ENCODE peak calls at places on chromosomes 3 and 15, in five cellular contexts. X is A549, S is Karpas-422, Y is fibroblast of lung, U is mesendoderm. G is an unnamed sample.

GRCh38 chr15:71883447-71883846 is 73.1 kb downstream of the NR2E3 start:
- DNase-seq in X (no peak), S (no peak), Y (no peak), U (no peak), G (no peak)

GRCh38 chr3:112539825-112540517 is 21.8 kb downstream of the ATG3 start:
- DNase-seq in X (no peak), S (no peak), Y (no peak), U (no peak), G (no peak)

GRCh38 chr15:61157933-61158332 is 71.2 kb downstream of the RORA start:
- DNase-seq in X (no peak), S (no peak), Y (no peak), U (no peak), G (no peak)

GRCh38 chr3:13034109-13034800 is 39.0 kb downstream of the IQSEC1 start:
- DNase-seq in X (no peak), S (no peak), Y (no peak), U (no peak), G (no peak)

GRCh38 chr3:11770477-11771381 is 76.0 kb downstream of the TAMM41 start:
- DNase-seq in X (peak; percentile 51), S (peak; percentile 96), Y (peak; percentile 90), U (peak; percentile 98), G (peak; percentile 87)

GRCh38 chr3:81173514-81173913 is 587.9 kb downstream of the GBE1 start:
- DNase-seq in X (no peak), S (peak; percentile 65), Y (no peak), U (peak; percentile 65), G (no peak)

GRCh38 chr3:32334675-32335074 is 57.0 kb upstream of the CMTM7 start:
- DNase-seq in X (no peak), S (peak; percentile 77), Y (no peak), U (peak; percentile 61), G (no peak)

GRCh38 chr3:187678869-187679268 is 8.7 kb upstream of the SST start:
- DNase-seq in X (peak; percentile 8), S (peak; percentile 87), Y (peak; percentile 52), U (peak; percentile 86), G (peak; percentile 25)

GRCh38 chr3:40042752-40043443 is 233.5 kb downstream of the MYRIP start:
- DNase-seq in X (no peak), S (no peak), Y (peak; percentile 44), U (no peak), G (peak; percentile 32)

GRCh38 chr15:96107922-96108321 is 222.6 kb upstream of the NR2F2 start:
- DNase-seq in X (no peak), S (no peak), Y (peak; percentile 81), U (no peak), G (peak; percentile 81)

GRCh38 chr3:13400114-13400696 is 19.9 kb downstream of the NUP210 start:
- DNase-seq in X (no peak), S (no peak), Y (no peak), U (no peak), G (no peak)

GRCh38 chr15:25059698-25060471 is 105.1 kb downstream of the SNRPN start:
- DNase-seq in X (no peak), S (no peak), Y (no peak), U (no peak), G (no peak)

GRCh38 chr15:35007397-35007796 is 19.3 kb upstream of the ZNF770 start:
- DNase-seq in X (no peak), S (peak; percentile 48), Y (no peak), U (no peak), G (no peak)

DNA sequence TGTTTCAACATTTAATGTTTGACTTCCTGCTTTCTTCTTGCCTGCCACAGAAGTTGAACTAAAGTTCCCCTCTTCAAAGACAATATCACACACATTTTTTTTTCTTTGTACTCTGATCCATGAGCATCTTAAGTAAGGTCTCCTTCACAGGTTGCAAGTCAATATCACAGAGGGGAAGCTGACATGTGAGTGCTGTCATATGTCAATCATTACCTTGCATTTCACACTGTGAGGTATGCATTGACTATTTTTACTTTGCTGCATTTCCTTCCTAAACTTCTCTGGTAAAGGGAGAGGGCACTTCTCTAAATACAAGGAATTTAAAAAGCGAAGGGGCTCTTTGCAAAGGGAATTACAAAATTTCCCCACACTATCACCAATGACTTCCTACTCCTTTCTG is 172.2 kb upstream of the MCTP2 start:
- DNase-seq in X (no peak), S (no peak), Y (no peak), U (no peak), G (no peak)
- H3K4me2 ChIP-seq in X (no peak overlapping the region), S (no peak overlapping the region), Y (no peak overlapping the region), U (no peak overlapping the region), G (no peak overlapping the region)

GRCh38 chr15:68798695-68799094 is 22.0 kb downstream of the ANP32A start:
- DNase-seq in X (no peak), S (peak; percentile 56), Y (no peak), U (no peak), G (no peak)
- H3K4me3 ChIP-seq in X (no peak overlapping the region), S (no peak overlapping the region), Y (no peak overlapping the region), U (no peak overlapping the region), G (no peak overlapping the region)

GRCh38 chr15:32853667-32854066 is 135.9 kb downstream of the GREM1 start:
- DNase-seq in X (no peak), S (no peak), Y (no peak), U (peak; percentile 93), G (no peak)

GRCh38 chr15:32857732-32858131 is 139.9 kb downstream of the GREM1 start:
- DNase-seq in X (no peak), S (no peak), Y (no peak), U (no peak), G (no peak)

GRCh38 chr15:32859246-32859645 is 141.4 kb downstream of the GREM1 start:
- DNase-seq in X (no peak), S (no peak), Y (peak; percentile 50), U (no peak), G (no peak)

GRCh38 chr15:32855942-32856341 is 138.1 kb downstream of the GREM1 start:
- DNase-seq in X (peak; percentile 65), S (no peak), Y (peak; percentile 100), U (peak; percentile 98), G (peak; percentile 100)

DNA sequence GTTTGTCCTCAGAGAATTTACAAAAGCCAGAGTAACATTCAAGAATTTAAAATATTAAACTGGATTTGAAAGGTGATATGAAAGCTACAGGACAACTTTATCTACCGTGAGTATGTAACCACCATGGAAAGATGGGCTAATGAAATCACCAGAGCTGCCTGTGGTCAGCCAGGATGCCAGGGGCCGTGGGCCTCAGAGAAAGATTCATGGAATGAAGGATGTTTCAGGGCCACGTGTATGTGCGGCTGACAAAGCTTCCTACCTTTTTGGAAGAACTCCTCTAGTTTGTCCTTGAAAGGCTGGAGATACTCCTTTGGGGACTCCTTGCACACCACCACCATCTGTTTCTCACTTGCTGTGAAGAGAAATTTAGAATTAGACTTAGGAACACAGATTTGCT is 138.9 kb downstream of the GREM1 start:
- DNase-seq in X (no peak), S (no peak), Y (peak; percentile 96), U (no peak), G (peak; percentile 95)
- H3K27ac ChIP-seq in X (peak overlapping the region; percentile 79), S (no peak overlapping the region), Y (peak overlapping the region; percentile 67), U (peak overlapping the region; percentile 75), G (peak overlapping the region; percentile 99)

GRCh38 chr3:150373234-150373633 is 34.9 kb upstream of the TSC22D2 start:
- DNase-seq in X (no peak), S (no peak), Y (no peak), U (no peak), G (no peak)

GRCh38 chr3:150370982-150371381 is 37.1 kb upstream of the TSC22D2 start:
- DNase-seq in X (no peak), S (no peak), Y (peak; percentile 38), U (no peak), G (no peak)

GRCh38 chr3:150371741-150372254 is 36.3 kb upstream of the TSC22D2 start:
- DNase-seq in X (peak; percentile 64), S (no peak), Y (peak; percentile 100), U (peak; percentile 95), G (peak; percentile 99)

GRCh38 chr3:150370129-150370602 is 37.9 kb upstream of the TSC22D2 start:
- DNase-seq in X (peak; percentile 71), S (no peak), Y (peak; percentile 98), U (peak; percentile 96), G (peak; percentile 96)

GRCh38 chr3:150372320-150373118 is 35.6 kb upstream of the TSC22D2 start:
- DNase-seq in X (peak; percentile 42), S (peak; percentile 50), Y (peak; percentile 22), U (peak; percentile 75), G (no peak)
- H3K4me2 ChIP-seq in X (peak overlapping the region; percentile 90), S (no peak overlapping the region), Y (peak overlapping the region; percentile 42), U (no peak overlapping the region), G (peak overlapping the region; percentile 89)

G was measured in astrocyte.